ENCODE peak calls at places on chromosomes 5 and 9, in seven cellular contexts. W is CD4-positive, alpha-beta T cell; B is WTC11; R is Peyer's patch; Q is fibroblast of mammary gland; G is GM20000; K is OCI-LY7. O is an unnamed sample.

GRCh38 chr5:29498412-29498811 is 1695.1 kb upstream of the CDH6 start:
- DNase-seq in B (no peak), Q (no peak), W (no peak), G (no peak), R (no peak), K (no peak), O (no peak)

GRCh38 chr9:129930743-129931142 is 95.5 kb downstream of the USP20 start:
- DNase-seq in B (no peak), Q (no peak), W (no peak), G (no peak), K (no peak), R (no peak), O (no peak)

GRCh38 chr5:172640822-172641358 is at the start of gene NEURL1B:
- DNase-seq in B (peak; percentile 80), R (peak; percentile 89), W (no peak), G (peak; percentile 84), Q (peak; percentile 34), K (peak; percentile 62), O (peak; percentile 89)

GRCh38 chr5:128869970-128870747 is 95.1 kb upstream of the SLC27A6 start:
- DNase-seq in R (no peak), Q (no peak), G (no peak), K (no peak), W (no peak), B (no peak), O (no peak)

GRCh38 chr9:5425006-5425628 is 12.6 kb downstream of the PLGRKT start:
- DNase-seq in R (no peak), Q (peak; percentile 47), B (no peak), W (no peak), K (peak; percentile 56), G (peak; percentile 52), O (no peak)

GRCh38 chr9:134063088-134063875 is 4.5 kb downstream of the BRD3 start:
- DNase-seq in Q (no peak), G (no peak), K (no peak), W (no peak), B (no peak), R (no peak), O (no peak)

GRCh38 chr9:89377411-89377810 is 59.1 kb downstream of the SECISBP2 start:
- DNase-seq in B (no peak), Q (no peak), K (no peak), W (no peak), R (no peak), G (no peak), O (no peak)

GRCh38 chr5:43034591-43034968 is 5.5 kb downstream of the ANXA2R start:
- DNase-seq in G (no peak), Q (peak; percentile 52), W (no peak), K (peak; percentile 40), B (no peak), R (no peak), O (no peak)

GRCh38 chr5:170262061-170262764 is 29.4 kb downstream of the C5orf58 start:
- DNase-seq in W (peak; percentile 44), B (no peak), K (no peak), R (no peak), Q (no peak), G (no peak), O (no peak)

GRCh38 chr5:40223884-40224402 is 455.8 kb upstream of the PTGER4 start:
- DNase-seq in B (no peak), G (peak; percentile 3), R (no peak), W (no peak), K (no peak), Q (peak; percentile 95), O (no peak)

GRCh38 chr5:167964529-167964928 is 326.9 kb upstream of the WWC1 start:
- DNase-seq in Q (no peak), K (no peak), G (no peak), W (no peak), B (no peak), R (no peak), O (no peak)

GRCh38 chr5:54727874-54728273 is 210.3 kb downstream of the SNX18 start:
- DNase-seq in K (no peak), B (no peak), R (no peak), W (no peak), G (no peak), Q (no peak), O (no peak)

GRCh38 chr9:117245225-117245624 is 169.6 kb downstream of the ASTN2 start:
- DNase-seq in Q (no peak), K (no peak), W (no peak), R (no peak), B (no peak), G (no peak), O (no peak)

GRCh38 chr5:175861337-175862130 is 9.8 kb upstream of the CPLX2 start:
- DNase-seq in G (no peak), Q (no peak), B (no peak), R (no peak), K (no peak), W (no peak), O (no peak)

GRCh38 chr5:152164860-152165259 is 240.2 kb upstream of the GLRA1 start:
- DNase-seq in R (no peak), W (no peak), B (no peak), Q (no peak), G (no peak), K (no peak), O (no peak)

GRCh38 chr5:79736528-79737514 is 47.2 kb downstream of the CMYA5 start:
- DNase-seq in Q (no peak), G (no peak), B (no peak), W (no peak), K (no peak), R (no peak), O (no peak)

GRCh38 chr5:155839251-155840037 is 487.5 kb upstream of the SGCD start:
- DNase-seq in G (no peak), R (no peak), Q (no peak), K (peak; percentile 1), B (peak; percentile 12), W (no peak), O (no peak)

GRCh38 chr5:157166164-157166493 is at the start of gene GARIN3:
- DNase-seq in W (no peak), K (no peak), R (no peak), G (no peak), B (no peak), Q (no peak), O (no peak)

GRCh38 chr5:92470770-92471169 is 1087.7 kb upstream of the ARRDC3 start:
- DNase-seq in G (no peak), B (no peak), K (no peak), W (no peak), R (no peak), Q (no peak), O (no peak)
- TF ChIP-seq CTCF in G (no peak), B (no peak), K (peak; percentile 65), W (no peak), R (no peak), Q (no peak), O (no peak)

GRCh38 chr9:2230362-2230761 is 215.2 kb downstream of the SMARCA2 start:
- DNase-seq in Q (no peak), G (no peak), B (no peak), R (no peak), K (peak; percentile 33), W (no peak), O (no peak)
- TF ChIP-seq CTCF in Q (no peak), G (no peak), B (no peak), R (no peak), K (peak; percentile 50), W (no peak), O (no peak)

DNA sequence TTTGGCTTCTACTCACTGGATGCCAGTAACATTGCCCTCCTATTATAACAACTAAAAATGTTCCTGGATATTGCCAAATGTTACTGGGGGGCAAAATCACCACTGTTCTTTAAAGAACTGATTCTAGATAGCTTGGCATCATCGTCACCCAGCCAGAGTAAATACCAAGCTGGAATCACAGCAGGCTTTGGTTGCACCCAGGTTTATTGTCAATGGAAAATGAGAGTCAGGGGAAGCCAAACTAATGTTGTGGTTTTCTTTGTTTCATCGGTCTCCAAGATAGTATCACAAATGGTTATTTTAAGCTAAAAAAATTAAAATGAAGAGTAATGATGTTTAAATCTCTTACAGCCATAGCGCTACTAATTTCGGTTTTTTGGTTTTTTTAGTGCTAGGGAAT is 558.2 kb downstream of the EBF1 start:
- DNase-seq in K (no peak), R (no peak), Q (no peak), W (no peak), G (no peak), B (no peak), O (no peak)
- TF ChIP-seq CTCF in K (no peak), R (no peak), Q (no peak), W (no peak), G (no peak), B (no peak), O (no peak)

GRCh38 chr9:122126340-122127333 is 32.9 kb downstream of the NDUFA8 start:
- DNase-seq in R (no peak), G (no peak), B (peak; percentile 53), K (no peak), W (no peak), Q (peak; percentile 13), O (peak; percentile 27)

GRCh38 chr9:122127396-122127798 is 32.2 kb downstream of the NDUFA8 start:
- DNase-seq in W (no peak), K (no peak), Q (no peak), B (no peak), G (no peak), R (no peak), O (no peak)

GRCh38 chr9:122128432-122129343 is 30.9 kb downstream of the NDUFA8 start:
- DNase-seq in W (peak; percentile 18), B (no peak), R (no peak), Q (no peak), G (no peak), K (no peak), O (no peak)

GRCh38 chr9:122129969-122130368 is 29.6 kb downstream of the NDUFA8 start:
- DNase-seq in W (no peak), K (no peak), B (no peak), Q (no peak), G (no peak), R (no peak), O (no peak)

DNA sequence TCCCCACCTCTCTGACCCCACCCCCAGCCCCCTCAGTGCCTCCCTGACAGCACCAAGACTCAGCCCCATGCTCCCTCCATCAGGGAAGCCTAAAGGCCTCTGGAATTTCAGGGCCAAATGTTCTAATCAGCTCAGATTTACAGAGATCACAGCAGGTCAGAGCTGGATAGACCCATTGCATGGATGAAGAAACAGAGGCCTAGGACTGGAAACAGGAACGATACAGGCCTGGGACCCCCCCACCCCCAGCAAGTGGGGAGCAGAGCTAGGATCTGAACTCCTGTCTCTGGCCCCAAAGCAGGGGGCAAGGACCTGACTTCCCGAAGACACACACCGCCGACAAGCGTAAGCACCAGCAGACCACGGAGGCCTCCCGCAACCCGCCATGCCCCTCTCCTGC is 31.6 kb downstream of the NDUFA8 start:
- DNase-seq in R (no peak), W (no peak), K (no peak), B (no peak), G (no peak), Q (no peak), O (no peak)
- TF ChIP-seq CTCF in R (no peak), W (no peak), K (no peak), B (no peak), G (no peak), Q (no peak), O (no peak)